ENCODE peak calls at places on chromosomes 13 and 19, in seven cellular contexts. Y is activated naive CD8-positive, alpha-beta T cell treated with anti-CD3 and anti-CD28 coated beads, Interleukin-2, amount 50 U/mL, for 24 hours; J is stimulated activated CD4-positive, alpha-beta T cell treated with anti-CD3 and anti-CD28 coated beads, Interleukin-12 subunit alpha, Interleukin-12 subunit beta, amount 100 ng/mL, for 48 hours; E is H1; N is lower lobe of right lung; L is LHCN-M2; X is HTR-8/SVneo. I is an unnamed sample.

GRCh38 chr19:46745030-46745429 is 827 bp upstream of the FKRP start:
- DNase-seq in L (no peak), Y (no peak), J (no peak), X (no peak), N (no peak), E (no peak), I (no peak)

GRCh38 chr13:23630349-23631093 is 60.3 kb downstream of the TNFRSF19 start:
- DNase-seq in L (no peak), N (no peak), X (no peak), J (no peak), Y (no peak), E (no peak), I (peak; percentile 70)

GRCh38 chr19:29515706-29516357 is 10.0 kb upstream of the VSTM2B start:
- DNase-seq in J (no peak), L (no peak), N (peak; percentile 35), E (no peak), X (no peak), Y (no peak), I (no peak)

GRCh38 chr13:111202745-111203144 is 87.6 kb downstream of the ARHGEF7 start:
- DNase-seq in X (peak; percentile 24), J (no peak), Y (no peak), N (no peak), L (peak; percentile 79), E (no peak), I (no peak)

GRCh38 chr19:28199323-28199722 is 1013.6 kb downstream of the UQCRFS1 start:
- DNase-seq in L (no peak), J (no peak), Y (no peak), E (no peak), N (no peak), X (no peak), I (peak; percentile 20)

GRCh38 chr19:3099347-3100145 is 5.4 kb downstream of the GNA11 start:
- DNase-seq in L (no peak), J (no peak), Y (no peak), E (no peak), X (no peak), N (no peak), I (no peak)

GRCh38 chr19:17944301-17944700 is 11.5 kb downstream of the CCDC124 start:
- DNase-seq in Y (no peak), E (no peak), J (no peak), L (peak; percentile 63), X (no peak), N (no peak), I (no peak)

GRCh38 chr13:39350461-39350881 is 252.5 kb downstream of the LHFPL6 start:
- DNase-seq in X (no peak), N (no peak), E (no peak), J (no peak), L (no peak), Y (no peak), I (no peak)

GRCh38 chr19:7417671-7418324 is 69.1 kb downstream of the ARHGEF18 start:
- DNase-seq in J (no peak), X (no peak), E (no peak), Y (no peak), L (no peak), N (no peak), I (no peak)

GRCh38 chr13:40329682-40330485 is 336.6 kb downstream of the FOXO1 start:
- DNase-seq in E (no peak), N (no peak), L (no peak), X (no peak), Y (no peak), J (no peak), I (no peak)

GRCh38 chr19:41939861-41940442 is 11.7 kb upstream of the ERFL start:
- DNase-seq in L (no peak), X (peak; percentile 79), Y (peak; percentile 64), E (no peak), N (peak; percentile 62), J (no peak), I (peak; percentile 81)

GRCh38 chr13:31947105-31947504 is 84.5 kb upstream of the FRY start:
- DNase-seq in E (no peak), Y (no peak), J (no peak), X (no peak), N (no peak), L (peak; percentile 31), I (no peak)

GRCh38 chr19:869245-870177 is 10.0 kb downstream of the CFD start:
- DNase-seq in E (no peak), L (peak; percentile 85), Y (no peak), N (no peak), X (peak; percentile 82), J (no peak), I (peak; percentile 50)

GRCh38 chr19:46678110-46678732 is 17.2 kb upstream of the DACT3 start:
- DNase-seq in X (no peak), Y (peak; percentile 72), J (peak; percentile 53), N (no peak), L (no peak), E (no peak), I (peak; percentile 95)

GRCh38 chr13:26707122-26708006 is 53.2 kb downstream of the GPR12 start:
- DNase-seq in X (peak; percentile 50), N (no peak), E (peak; percentile 41), J (no peak), L (peak; percentile 41), Y (peak; percentile 18), I (peak; percentile 88)

GRCh38 chr19:10829967-10830366 is 6.0 kb downstream of the TMED1 start:
- DNase-seq in J (no peak), X (no peak), N (no peak), Y (no peak), E (no peak), L (no peak), I (no peak)

GRCh38 chr13:60654405-60654804 is 257.4 kb downstream of the TDRD3 start:
- DNase-seq in J (no peak), N (no peak), E (no peak), L (no peak), Y (no peak), X (peak; percentile 1), I (peak; percentile 74)

GRCh38 chr13:80040219-80040976 is 300.5 kb downstream of the SPRY2 start:
- DNase-seq in N (no peak), L (peak; percentile 99), J (no peak), Y (no peak), E (no peak), X (peak; percentile 28), I (no peak)

GRCh38 chr13:53601181-53601580 is 572.6 kb downstream of the OLFM4 start:
- DNase-seq in E (no peak), X (no peak), Y (no peak), J (no peak), N (no peak), L (no peak), I (no peak)

GRCh38 chr13:98284677-98285076 is 107.6 kb upstream of the RNF113B start:
- DNase-seq in N (no peak), E (no peak), Y (no peak), L (no peak), X (no peak), J (no peak), I (no peak)

GRCh38 chr13:34189946-34190345 is 372.0 kb downstream of the RFC3 start:
- DNase-seq in E (no peak), L (no peak), J (no peak), Y (no peak), N (no peak), X (no peak), I (no peak)

GRCh38 chr13:24627864-24628418 is 52.3 kb upstream of the ATP12A start:
- DNase-seq in N (no peak), Y (no peak), L (peak; percentile 28), J (no peak), X (no peak), E (no peak), I (no peak)

GRCh38 chr13:63517376-63517775 is 2101.7 kb upstream of the PCDH20 start:
- DNase-seq in N (no peak), X (no peak), L (no peak), Y (no peak), J (no peak), E (no peak), I (no peak)

GRCh38 chr19:17618919-17619318 is 63.5 kb downstream of the COLGALT1 start:
- DNase-seq in N (no peak), E (no peak), X (no peak), L (no peak), Y (no peak), J (no peak), I (no peak)

GRCh38 chr13:49308977-49309408 is 61.3 kb downstream of the CDADC1 start:
- DNase-seq in N (no peak), X (no peak), J (no peak), L (no peak), E (no peak), Y (no peak), I (no peak)

GRCh38 chr13:75558130-75558840 is 8.7 kb downstream of the UCHL3 start:
- DNase-seq in E (no peak), X (no peak), J (no peak), Y (no peak), N (no peak), L (no peak), I (no peak)